ENCODE peak calls at places on chromosomes 11 and 22, in seven cellular contexts. One of them, this sample, is unnamed.

GRCh38 chr11:99069831-99070444 is 49.2 kb downstream of the CNTN5 start:
- DNase-seq in foreskin fibroblast: no peak
- DNase-seq in neural progenitor cell: peak; percentile 78
- DNase-seq in kidney epithelial cell: no peak
- DNase-seq in body of pancreas: no peak
- DNase-seq in IMR-90: no peak
- DNase-seq in left ventricle myocardium inferior: no peak
- DNase-seq in this sample: no peak

GRCh38 chr11:44575288-44575672 is 9.8 kb downstream of the CD82 start:
- DNase-seq in foreskin fibroblast: peak; percentile 74
- DNase-seq in neural progenitor cell: no peak
- DNase-seq in kidney epithelial cell: no peak
- DNase-seq in body of pancreas: no peak
- DNase-seq in IMR-90: peak; percentile 90
- DNase-seq in left ventricle myocardium inferior: no peak
- DNase-seq in this sample: no peak

GRCh38 chr11:115653926-115654325 is 149.7 kb upstream of the CADM1 start:
- DNase-seq in foreskin fibroblast: no peak
- DNase-seq in neural progenitor cell: no peak
- DNase-seq in kidney epithelial cell: no peak
- DNase-seq in body of pancreas: no peak
- DNase-seq in IMR-90: no peak
- DNase-seq in left ventricle myocardium inferior: no peak
- DNase-seq in this sample: no peak

GRCh38 chr11:28077524-28077923 is 30.4 kb downstream of the KIF18A start:
- DNase-seq in foreskin fibroblast: no peak
- DNase-seq in neural progenitor cell: no peak
- DNase-seq in kidney epithelial cell: no peak
- DNase-seq in body of pancreas: no peak
- DNase-seq in IMR-90: no peak
- DNase-seq in left ventricle myocardium inferior: no peak
- DNase-seq in this sample: no peak

GRCh38 chr11:42315267-42315666 is 855.8 kb upstream of the LRRC4C start:
- DNase-seq in foreskin fibroblast: peak; percentile 9
- DNase-seq in neural progenitor cell: no peak
- DNase-seq in kidney epithelial cell: no peak
- DNase-seq in body of pancreas: no peak
- DNase-seq in IMR-90: no peak
- DNase-seq in left ventricle myocardium inferior: no peak
- DNase-seq in this sample: no peak

GRCh38 chr11:40183073-40184064 is 1276.1 kb downstream of the LRRC4C start:
- DNase-seq in foreskin fibroblast: no peak
- DNase-seq in neural progenitor cell: no peak
- DNase-seq in kidney epithelial cell: no peak
- DNase-seq in body of pancreas: no peak
- DNase-seq in IMR-90: no peak
- DNase-seq in left ventricle myocardium inferior: no peak
- DNase-seq in this sample: no peak

GRCh38 chr11:3043315-3043871 is 13.8 kb downstream of the CARS1 start:
- DNase-seq in foreskin fibroblast: peak; percentile 49
- DNase-seq in neural progenitor cell: no peak
- DNase-seq in kidney epithelial cell: no peak
- DNase-seq in body of pancreas: peak; percentile 59
- DNase-seq in IMR-90: no peak
- DNase-seq in left ventricle myocardium inferior: peak; percentile 80
- DNase-seq in this sample: peak; percentile 91

GRCh38 chr11:34620202-34620601 is 691 bp upstream of the EHF start:
- DNase-seq in foreskin fibroblast: no peak
- DNase-seq in neural progenitor cell: no peak
- DNase-seq in kidney epithelial cell: no peak
- DNase-seq in body of pancreas: no peak
- DNase-seq in IMR-90: no peak
- DNase-seq in left ventricle myocardium inferior: no peak
- DNase-seq in this sample: no peak

GRCh38 chr22:50282361-50283144 is 12.4 kb upstream of the MAPK11 start:
- DNase-seq in foreskin fibroblast: no peak
- DNase-seq in neural progenitor cell: no peak
- DNase-seq in kidney epithelial cell: peak; percentile 67
- DNase-seq in body of pancreas: peak; percentile 74
- DNase-seq in IMR-90: peak; percentile 77
- DNase-seq in left ventricle myocardium inferior: no peak
- DNase-seq in this sample: no peak

GRCh38 chr11:68503281-68503687 is 42.7 kb downstream of the PPP6R3 start:
- DNase-seq in foreskin fibroblast: no peak
- DNase-seq in neural progenitor cell: no peak
- DNase-seq in kidney epithelial cell: no peak
- DNase-seq in body of pancreas: no peak
- DNase-seq in IMR-90: peak; percentile 36
- DNase-seq in left ventricle myocardium inferior: no peak
- DNase-seq in this sample: no peak

GRCh38 chr11:112537846-112538330 is 277.2 kb upstream of the PLET1 start:
- DNase-seq in foreskin fibroblast: no peak
- DNase-seq in neural progenitor cell: no peak
- DNase-seq in kidney epithelial cell: peak; percentile 4
- DNase-seq in body of pancreas: no peak
- DNase-seq in IMR-90: no peak
- DNase-seq in left ventricle myocardium inferior: no peak
- DNase-seq in this sample: no peak

GRCh38 chr22:49838771-49839717 is 11.4 kb upstream of the BRD1 start:
- DNase-seq in foreskin fibroblast: no peak
- DNase-seq in neural progenitor cell: peak; percentile 37
- DNase-seq in kidney epithelial cell: no peak
- DNase-seq in body of pancreas: no peak
- DNase-seq in IMR-90: peak; percentile 33
- DNase-seq in left ventricle myocardium inferior: no peak
- DNase-seq in this sample: no peak

GRCh38 chr11:60485987-60486386 is 6.6 kb upstream of the MS4A12 start:
- DNase-seq in foreskin fibroblast: no peak
- DNase-seq in neural progenitor cell: peak; percentile 70
- DNase-seq in kidney epithelial cell: no peak
- DNase-seq in body of pancreas: peak; percentile 45
- DNase-seq in IMR-90: no peak
- DNase-seq in left ventricle myocardium inferior: no peak
- DNase-seq in this sample: no peak
- TF ChIP-seq CTCF in foreskin fibroblast: no peak
- TF ChIP-seq CTCF in neural progenitor cell: peak; percentile 68
- TF ChIP-seq CTCF in kidney epithelial cell: peak; percentile 1
- TF ChIP-seq CTCF in body of pancreas: peak; percentile 38
- TF ChIP-seq CTCF in IMR-90: no peak
- TF ChIP-seq CTCF in left ventricle myocardium inferior: no peak
- TF ChIP-seq CTCF in this sample: no peak

GRCh38 chr22:39814899-39815298 is 78.7 kb downstream of the ENTHD1 start:
- DNase-seq in foreskin fibroblast: peak; percentile 38
- DNase-seq in neural progenitor cell: no peak
- DNase-seq in kidney epithelial cell: no peak
- DNase-seq in body of pancreas: no peak
- DNase-seq in IMR-90: peak; percentile 18
- DNase-seq in left ventricle myocardium inferior: no peak
- DNase-seq in this sample: no peak

GRCh38 chr22:39819429-39819828 is 74.1 kb downstream of the ENTHD1 start:
- DNase-seq in foreskin fibroblast: no peak
- DNase-seq in neural progenitor cell: no peak
- DNase-seq in kidney epithelial cell: no peak
- DNase-seq in body of pancreas: no peak
- DNase-seq in IMR-90: no peak
- DNase-seq in left ventricle myocardium inferior: no peak
- DNase-seq in this sample: no peak

GRCh38 chr22:39818050-39818449 is 75.5 kb downstream of the ENTHD1 start:
- DNase-seq in foreskin fibroblast: peak; percentile 59
- DNase-seq in neural progenitor cell: no peak
- DNase-seq in kidney epithelial cell: no peak
- DNase-seq in body of pancreas: no peak
- DNase-seq in IMR-90: peak; percentile 50
- DNase-seq in left ventricle myocardium inferior: no peak
- DNase-seq in this sample: no peak

GRCh38 chr22:39820266-39820665 is 73.3 kb downstream of the ENTHD1 start:
- DNase-seq in foreskin fibroblast: peak; percentile 76
- DNase-seq in neural progenitor cell: no peak
- DNase-seq in kidney epithelial cell: peak; percentile 63
- DNase-seq in body of pancreas: no peak
- DNase-seq in IMR-90: peak; percentile 82
- DNase-seq in left ventricle myocardium inferior: no peak
- DNase-seq in this sample: no peak

DNA sequence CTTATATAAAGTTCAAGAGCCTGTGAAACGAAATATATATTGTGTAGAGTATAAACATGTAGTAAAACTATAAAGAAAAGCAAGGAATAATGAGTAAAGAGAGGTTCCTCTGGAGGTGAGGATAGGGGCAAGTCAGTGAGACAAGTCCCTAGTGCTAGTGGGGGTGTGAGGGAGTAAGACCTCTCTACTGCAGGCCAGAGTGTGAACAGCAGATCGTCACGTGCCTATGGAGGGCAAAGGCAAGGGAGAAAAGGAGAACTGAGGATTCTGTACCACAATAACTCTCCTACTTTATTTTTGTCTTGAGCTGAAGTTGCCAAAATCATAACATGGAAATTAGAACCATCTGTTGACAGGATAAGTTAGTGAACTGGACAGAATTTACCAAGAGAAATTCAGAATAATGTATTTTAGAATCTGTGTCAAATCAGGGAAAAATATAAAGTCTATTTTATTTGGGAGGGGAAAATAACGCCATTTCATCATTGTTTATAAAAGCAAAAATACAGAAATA is 77.6 kb downstream of the ENTHD1 start:
- DNase-seq in foreskin fibroblast: peak; percentile 11
- DNase-seq in neural progenitor cell: no peak
- DNase-seq in kidney epithelial cell: no peak
- DNase-seq in body of pancreas: no peak
- DNase-seq in IMR-90: no peak
- DNase-seq in left ventricle myocardium inferior: no peak
- DNase-seq in this sample: no peak
- H3K4me3 ChIP-seq in foreskin fibroblast: no peak overlapping the region
- H3K4me3 ChIP-seq in neural progenitor cell: no peak overlapping the region
- H3K4me3 ChIP-seq in kidney epithelial cell: no peak overlapping the region
- H3K4me3 ChIP-seq in body of pancreas: no peak overlapping the region
- H3K4me3 ChIP-seq in IMR-90: no peak overlapping the region
- H3K4me3 ChIP-seq in left ventricle myocardium inferior: no peak overlapping the region
- H3K4me3 ChIP-seq in this sample: no peak overlapping the region

GRCh38 chr11:18014876-18015275 is 2.0 kb upstream of the SERGEF start:
- DNase-seq in foreskin fibroblast: no peak
- DNase-seq in neural progenitor cell: no peak
- DNase-seq in kidney epithelial cell: no peak
- DNase-seq in body of pancreas: no peak
- DNase-seq in IMR-90: no peak
- DNase-seq in left ventricle myocardium inferior: no peak
- DNase-seq in this sample: no peak

GRCh38 chr11:18012906-18013781 is at the start of gene SERGEF:
- DNase-seq in foreskin fibroblast: peak; percentile 87
- DNase-seq in neural progenitor cell: peak; percentile 98
- DNase-seq in kidney epithelial cell: peak; percentile 60
- DNase-seq in body of pancreas: peak; percentile 96
- DNase-seq in IMR-90: peak; percentile 84
- DNase-seq in left ventricle myocardium inferior: peak; percentile 94
- DNase-seq in this sample: peak; percentile 98

GRCh38 chr11:18013790-18014507 is 1.1 kb upstream of the SERGEF start:
- DNase-seq in foreskin fibroblast: no peak
- DNase-seq in neural progenitor cell: peak; percentile 24
- DNase-seq in kidney epithelial cell: no peak
- DNase-seq in body of pancreas: peak; percentile 14
- DNase-seq in IMR-90: no peak
- DNase-seq in left ventricle myocardium inferior: no peak
- DNase-seq in this sample: no peak

GRCh38 chr11:18019650-18020049 is 6.8 kb upstream of the SERGEF start:
- DNase-seq in foreskin fibroblast: no peak
- DNase-seq in neural progenitor cell: no peak
- DNase-seq in kidney epithelial cell: no peak
- DNase-seq in body of pancreas: no peak
- DNase-seq in IMR-90: no peak
- DNase-seq in left ventricle myocardium inferior: no peak
- DNase-seq in this sample: no peak

DNA sequence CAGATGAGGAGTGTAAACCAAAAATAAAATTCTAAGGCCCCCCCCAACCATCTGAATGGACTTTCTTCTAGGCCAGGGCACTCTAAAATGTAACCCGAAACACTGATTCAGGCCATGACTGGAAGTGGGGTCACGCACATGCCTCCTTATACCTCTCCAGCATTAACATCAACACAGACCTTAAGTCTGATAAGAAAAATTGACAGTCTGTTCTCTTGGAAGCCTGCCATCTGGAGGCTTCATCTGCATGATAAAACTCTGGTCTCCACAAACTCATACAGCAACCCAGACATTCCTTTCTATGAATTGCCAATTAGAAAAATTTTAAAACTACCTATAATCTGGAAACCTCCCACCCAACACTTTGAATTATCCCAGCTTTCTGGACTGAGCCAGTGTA is 3.9 kb upstream of the SERGEF start:
- DNase-seq in foreskin fibroblast: no peak
- DNase-seq in neural progenitor cell: no peak
- DNase-seq in kidney epithelial cell: no peak
- DNase-seq in body of pancreas: no peak
- DNase-seq in IMR-90: no peak
- DNase-seq in left ventricle myocardium inferior: no peak
- DNase-seq in this sample: no peak
- TF ChIP-seq CTCF in foreskin fibroblast: no peak
- TF ChIP-seq CTCF in neural progenitor cell: no peak
- TF ChIP-seq CTCF in kidney epithelial cell: no peak
- TF ChIP-seq CTCF in body of pancreas: no peak
- TF ChIP-seq CTCF in IMR-90: no peak
- TF ChIP-seq CTCF in left ventricle myocardium inferior: no peak
- TF ChIP-seq CTCF in this sample: no peak

GRCh38 chr22:20014526-20015186 is 2.0 kb downstream of the ARVCF start:
- DNase-seq in foreskin fibroblast: no peak
- DNase-seq in neural progenitor cell: no peak
- DNase-seq in kidney epithelial cell: no peak
- DNase-seq in body of pancreas: no peak
- DNase-seq in IMR-90: no peak
- DNase-seq in left ventricle myocardium inferior: no peak
- DNase-seq in this sample: no peak

GRCh38 chr22:20016734-20017621 is at the start of gene ARVCF:
- DNase-seq in foreskin fibroblast: peak; percentile 84
- DNase-seq in neural progenitor cell: peak; percentile 94
- DNase-seq in kidney epithelial cell: no peak
- DNase-seq in body of pancreas: peak; percentile 95
- DNase-seq in IMR-90: peak; percentile 85
- DNase-seq in left ventricle myocardium inferior: peak; percentile 95
- DNase-seq in this sample: peak; percentile 98

GRCh38 chr22:20015971-20016733 is 471 bp downstream of the ARVCF start:
- DNase-seq in foreskin fibroblast: no peak
- DNase-seq in neural progenitor cell: peak; percentile 68
- DNase-seq in kidney epithelial cell: no peak
- DNase-seq in body of pancreas: peak; percentile 55
- DNase-seq in IMR-90: no peak
- DNase-seq in left ventricle myocardium inferior: no peak
- DNase-seq in this sample: no peak

GRCh38 chr22:20013382-20013871 is 3.2 kb downstream of the ARVCF start:
- DNase-seq in foreskin fibroblast: no peak
- DNase-seq in neural progenitor cell: peak; percentile 92
- DNase-seq in kidney epithelial cell: no peak
- DNase-seq in body of pancreas: peak; percentile 32
- DNase-seq in IMR-90: peak; percentile 47
- DNase-seq in left ventricle myocardium inferior: peak; percentile 68
- DNase-seq in this sample: no peak

DNA sequence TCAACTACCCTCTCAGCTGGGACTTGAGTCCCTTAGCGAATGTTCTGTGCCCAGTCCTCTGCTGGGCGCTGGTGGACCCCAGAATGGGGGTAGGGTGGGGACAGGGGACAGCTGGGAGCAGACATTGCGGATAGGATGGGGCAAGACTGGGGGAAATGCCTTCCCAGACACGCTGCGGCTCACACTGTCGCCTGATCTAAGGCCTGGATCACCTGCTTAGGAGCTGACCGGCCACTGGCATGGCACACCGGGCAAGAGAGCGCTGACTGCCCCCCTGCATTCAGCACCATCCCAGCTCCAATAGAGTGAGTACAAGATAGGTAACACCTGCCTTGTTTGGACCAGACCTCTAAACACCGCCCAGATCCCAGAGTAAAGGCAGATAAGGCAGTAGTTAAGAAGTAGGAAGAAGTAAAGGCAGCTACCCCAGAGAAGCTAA is 1.4 kb downstream of the ARVCF start:
- DNase-seq in foreskin fibroblast: no peak
- DNase-seq in neural progenitor cell: no peak
- DNase-seq in kidney epithelial cell: no peak
- DNase-seq in body of pancreas: no peak
- DNase-seq in IMR-90: no peak
- DNase-seq in left ventricle myocardium inferior: no peak
- DNase-seq in this sample: no peak
- H3K4me3 ChIP-seq in foreskin fibroblast: no peak overlapping the region
- H3K4me3 ChIP-seq in neural progenitor cell: no peak overlapping the region
- H3K4me3 ChIP-seq in kidney epithelial cell: no peak overlapping the region
- H3K4me3 ChIP-seq in body of pancreas: no peak overlapping the region
- H3K4me3 ChIP-seq in IMR-90: no peak overlapping the region
- H3K4me3 ChIP-seq in left ventricle myocardium inferior: no peak overlapping the region
- H3K4me3 ChIP-seq in this sample: no peak overlapping the region

This sample was measured in lower leg skin.